ENCODE peak calls at places on chromosomes 4 and X, in eight cellular contexts. H, J, Z, Y, V, K, D and O are unnamed samples.

GRCh38 chr4:1504786-1505500 is 98.7 kb upstream of the NKX1-1 start:
- DNase-seq in Z (peak), D (no peak), Y (peak), K (no peak), H (no peak), V (peak), J (no peak), O (no peak)

GRCh38 chrX:19728083-19728648 is 159.2 kb downstream of the SH3KBP1 start:
- DNase-seq in V (no peak), D (no peak), Z (no peak), K (no peak), Y (no peak), J (no peak), H (no peak), O (no peak)

GRCh38 chrX:122626871-122627270 is 557.2 kb upstream of the GRIA3 start:
- DNase-seq in Z (no peak), H (no peak), Y (no peak), D (no peak), V (no peak), J (no peak), K (no peak), O (no peak)

GRCh38 chr4:21242163-21242562 is 541.9 kb downstream of the PACRGL start:
- DNase-seq in V (no peak), Z (no peak), K (no peak), D (no peak), Y (no peak), H (no peak), J (no peak), O (no peak)

GRCh38 chrX:19743386-19743785 is 144.0 kb downstream of the SH3KBP1 start:
- DNase-seq in K (no peak), Y (no peak), Z (no peak), V (no peak), H (no peak), D (no peak), J (no peak), O (no peak)

GRCh38 chr4:150010525-150011126 is 67.6 kb upstream of the DCLK2 start:
- DNase-seq in H (no peak), D (no peak), K (no peak), V (no peak), Y (no peak), J (peak), Z (no peak), O (no peak)

GRCh38 chr4:188145626-188146025 is 6.4 kb downstream of the TRIML1 start:
- DNase-seq in Y (no peak), K (no peak), J (no peak), H (no peak), V (no peak), D (no peak), Z (no peak), O (no peak)

GRCh38 chrX:111041018-111041462 is 55.0 kb upstream of the PAK3 start:
- DNase-seq in K (peak), Z (peak), Y (no peak), D (no peak), H (no peak), V (no peak), J (no peak), O (peak)

GRCh38 chrX:67437821-67438220 is 106.0 kb upstream of the AR start:
- DNase-seq in D (no peak), V (no peak), Y (no peak), Z (no peak), J (no peak), K (no peak), H (no peak), O (no peak)

DNA sequence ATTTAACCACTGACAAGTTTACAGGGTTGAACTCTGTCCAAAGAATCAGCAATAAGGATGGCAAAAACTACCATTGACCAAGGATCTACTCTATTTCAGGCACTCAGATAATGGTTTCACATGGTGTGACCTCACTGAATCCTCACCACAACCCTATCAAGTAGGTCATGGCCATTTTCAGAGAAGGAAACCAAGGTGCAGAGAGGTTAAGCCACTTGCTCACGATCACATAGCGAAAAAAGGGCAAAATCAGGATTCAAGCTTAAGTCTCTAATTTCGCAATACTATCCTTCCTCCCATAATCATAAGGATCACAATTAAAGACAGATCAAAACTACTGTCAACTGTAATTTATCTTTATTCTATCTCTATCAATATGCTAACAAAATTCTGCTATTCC is 191.0 kb upstream of the AFF2 start:
- DNase-seq in H (no peak), Z (no peak), D (no peak), Y (no peak), K (no peak), V (no peak), J (no peak), O (no peak)
- H3K4me3 ChIP-seq in H (no peak), Z (no peak), D (no peak), Y (no peak), K (no peak), V (no peak), J (no peak), O (no peak)

DNA sequence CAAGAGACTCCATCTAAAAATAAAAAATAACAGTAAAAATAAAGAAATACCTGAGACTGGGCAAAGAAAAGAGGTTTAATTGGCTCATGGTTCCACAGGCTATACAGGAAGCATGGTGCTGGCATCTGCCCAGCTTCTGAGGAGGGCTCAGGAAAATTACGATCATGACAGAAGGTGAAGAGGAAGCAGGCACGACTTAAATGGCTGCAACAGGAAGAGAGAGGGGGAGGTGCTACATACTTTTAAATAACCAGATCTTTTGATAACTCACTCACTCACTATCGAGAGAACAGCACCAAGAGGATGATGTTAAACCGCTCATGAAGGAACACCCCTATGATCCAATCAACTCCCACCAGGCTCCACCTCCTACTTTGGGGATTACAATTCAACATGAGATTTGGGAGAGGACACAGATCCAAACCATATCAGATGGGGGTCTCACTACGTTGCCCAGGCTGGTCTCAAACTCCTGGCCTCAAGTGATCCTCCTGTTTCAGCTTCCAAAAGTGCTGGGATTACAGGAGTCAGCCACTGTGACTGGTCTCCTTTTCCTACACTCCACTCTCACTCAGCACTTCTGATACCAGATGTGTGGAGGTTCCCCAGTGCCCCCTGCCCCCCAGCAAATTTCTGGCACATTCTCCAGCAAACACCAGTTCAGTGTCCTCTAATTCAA is 11.9 kb upstream of the ZNF157 start:
- DNase-seq in Y (no peak), D (no peak), H (peak), J (no peak), Z (no peak), V (no peak), K (no peak), O (no peak)
- H3K4me3 ChIP-seq in Y (no peak), D (no peak), H (no peak), J (no peak), Z (no peak), V (no peak), K (no peak), O (no peak)

DNA sequence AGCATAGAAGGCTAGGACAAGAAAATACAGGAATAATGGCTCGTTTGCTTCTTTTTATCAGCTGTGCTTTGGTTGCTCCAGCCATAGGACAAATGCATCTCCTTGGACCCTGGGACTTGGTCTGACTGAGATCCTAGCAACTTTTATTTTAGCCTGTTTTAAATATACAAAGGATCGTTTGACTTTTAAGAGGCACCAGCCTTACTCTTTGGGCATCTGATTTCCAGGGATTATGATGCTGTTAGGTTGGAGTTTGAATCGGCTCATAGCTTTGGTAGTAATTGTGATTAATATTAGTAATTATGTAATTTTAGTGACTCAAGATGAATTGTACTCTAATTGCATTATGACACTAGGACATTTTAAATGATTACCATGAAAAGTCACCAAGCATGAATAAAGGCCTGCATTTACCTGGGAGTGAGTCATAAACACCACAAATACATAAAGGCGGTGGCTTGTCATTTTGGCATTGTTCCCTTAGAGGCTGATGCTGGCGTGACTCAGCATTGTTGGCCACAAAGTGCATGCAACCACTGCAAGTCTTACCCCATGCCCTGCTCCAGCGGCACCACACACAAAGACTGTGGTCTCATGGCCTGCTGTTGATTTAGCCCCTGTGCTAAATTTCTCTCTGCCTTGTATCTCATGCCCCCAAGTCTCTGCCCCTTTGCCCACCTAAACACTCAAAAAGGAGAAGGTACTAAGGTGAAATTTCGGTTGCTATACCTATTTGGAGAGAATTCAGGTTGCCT is 12.4 kb downstream of the GPAT3 start:
- DNase-seq in Z (peak), K (peak), Y (peak), J (peak), V (peak), D (peak), H (no peak), O (peak)
- H3K4me3 ChIP-seq in Z (no peak), K (no peak), Y (no peak), J (no peak), V (no peak), D (no peak), H (no peak), O (no peak)

DNA sequence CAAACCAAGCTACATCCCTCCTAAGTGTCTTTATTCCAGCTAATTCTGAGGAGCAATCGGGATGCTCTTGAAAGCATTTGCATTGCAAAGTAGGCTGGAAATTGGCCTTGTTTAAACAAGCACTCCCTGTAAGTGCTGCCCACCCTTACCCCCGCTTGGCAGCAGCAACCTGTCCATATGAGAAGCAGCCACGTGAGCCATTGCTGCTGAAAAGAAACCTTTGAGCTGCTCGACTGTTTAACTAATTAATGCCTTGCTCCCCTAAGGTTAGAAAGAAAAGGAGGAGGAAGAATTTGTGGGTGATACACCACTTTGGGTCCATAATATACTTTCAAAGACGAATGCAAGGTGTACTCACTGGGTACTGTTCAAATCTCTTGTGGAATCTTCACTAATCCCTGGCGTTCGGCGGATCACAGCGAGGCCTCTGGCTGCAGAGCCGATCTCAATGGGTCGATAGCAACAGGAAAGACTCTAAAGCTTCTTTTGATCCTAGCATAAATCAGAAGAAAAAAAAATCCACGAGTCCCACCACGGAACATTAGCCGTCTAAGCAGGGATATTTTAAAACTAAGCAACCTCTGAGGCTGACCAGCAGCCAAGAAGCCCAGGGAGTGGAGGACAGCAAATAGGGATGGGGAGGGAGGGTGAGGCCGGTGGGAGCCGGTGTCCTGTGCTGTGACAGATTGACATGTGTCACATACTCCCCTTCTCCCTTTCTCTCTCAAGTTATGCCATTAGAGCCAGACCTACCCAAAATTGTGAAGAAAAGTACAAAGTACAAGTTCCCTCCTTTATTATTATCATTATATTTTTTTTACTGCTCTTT is 37.2 kb upstream of the MGST2 start:
- DNase-seq in H (no peak), Z (no peak), K (no peak), V (no peak), D (no peak), J (peak), Y (peak), O (no peak)
- H3K4me3 ChIP-seq in H (no peak), Z (no peak), K (no peak), V (no peak), D (no peak), J (no peak), Y (no peak), O (no peak)

DNA sequence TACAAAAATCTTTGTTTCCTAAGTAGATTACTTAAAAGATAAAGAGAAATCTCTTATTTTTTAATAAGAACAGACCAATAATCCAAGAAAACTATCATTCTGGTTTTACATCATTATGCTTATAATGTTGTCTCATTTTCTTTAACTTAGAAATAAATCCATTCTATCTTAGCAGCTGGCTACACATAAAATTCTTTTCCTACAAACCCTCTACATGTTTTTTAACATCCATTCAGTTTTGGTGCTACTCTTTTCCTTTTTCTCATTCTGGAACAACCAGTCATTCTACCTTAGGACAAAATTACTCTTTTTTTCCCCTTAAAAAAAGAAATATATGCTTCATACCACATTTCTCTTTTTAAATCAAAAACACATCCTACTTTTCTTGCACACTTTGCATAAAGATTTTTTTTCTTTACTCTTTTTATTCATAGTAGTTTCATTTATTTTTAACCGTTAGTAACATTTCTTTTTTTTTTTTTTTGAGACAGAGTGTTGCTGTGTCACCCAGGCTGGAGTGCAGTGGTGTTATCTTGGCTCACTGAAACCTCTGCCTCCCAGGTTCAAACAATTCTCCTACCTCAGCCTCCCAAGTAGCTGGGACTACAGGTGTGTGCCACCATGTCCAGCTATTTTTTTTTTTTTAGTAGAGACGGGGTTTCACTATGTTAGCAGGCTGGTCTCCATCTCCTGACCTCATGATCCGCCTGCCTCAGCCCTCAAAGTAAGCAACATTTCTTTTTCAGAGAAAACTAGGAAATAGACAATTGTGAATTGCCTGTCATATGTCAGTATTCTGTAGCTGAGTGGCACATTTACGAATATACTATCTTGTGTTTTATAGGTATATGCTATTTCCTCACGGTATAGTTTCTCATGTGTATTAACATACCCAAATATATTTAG is 562.8 kb downstream of the ADGRL3 start:
- DNase-seq in J (no peak), K (no peak), Y (no peak), Z (no peak), D (no peak), V (no peak), H (no peak), O (no peak)
- H3K4me3 ChIP-seq in J (no peak), K (no peak), Y (no peak), Z (no peak), D (no peak), V (no peak), H (no peak), O (no peak)

DNA sequence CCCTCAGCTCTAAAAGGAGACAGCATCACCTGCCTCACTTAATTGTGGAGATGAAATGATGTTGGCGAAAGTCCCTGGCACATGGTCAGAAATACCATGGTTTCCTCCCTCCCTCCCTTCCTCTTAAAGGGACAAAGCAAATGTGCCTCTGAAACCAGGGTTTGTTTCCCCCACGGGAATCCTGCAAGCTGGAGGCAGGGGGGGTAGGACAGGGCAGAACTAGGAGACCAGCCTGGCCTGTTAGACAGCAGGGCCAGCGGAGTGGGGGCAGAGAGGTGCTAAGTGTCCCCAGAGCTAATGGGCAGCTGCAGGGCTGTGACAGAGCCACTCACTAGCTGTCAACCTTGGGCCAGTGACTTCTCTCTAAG is 5.7 kb downstream of the RTL5 start:
- DNase-seq in H (no peak), D (no peak), K (peak), J (no peak), Y (no peak), V (no peak), Z (no peak), O (no peak)
- H3K4me3 ChIP-seq in H (no peak), D (no peak), K (no peak), J (no peak), Y (no peak), V (no peak), Z (no peak), O (no peak)

DNA sequence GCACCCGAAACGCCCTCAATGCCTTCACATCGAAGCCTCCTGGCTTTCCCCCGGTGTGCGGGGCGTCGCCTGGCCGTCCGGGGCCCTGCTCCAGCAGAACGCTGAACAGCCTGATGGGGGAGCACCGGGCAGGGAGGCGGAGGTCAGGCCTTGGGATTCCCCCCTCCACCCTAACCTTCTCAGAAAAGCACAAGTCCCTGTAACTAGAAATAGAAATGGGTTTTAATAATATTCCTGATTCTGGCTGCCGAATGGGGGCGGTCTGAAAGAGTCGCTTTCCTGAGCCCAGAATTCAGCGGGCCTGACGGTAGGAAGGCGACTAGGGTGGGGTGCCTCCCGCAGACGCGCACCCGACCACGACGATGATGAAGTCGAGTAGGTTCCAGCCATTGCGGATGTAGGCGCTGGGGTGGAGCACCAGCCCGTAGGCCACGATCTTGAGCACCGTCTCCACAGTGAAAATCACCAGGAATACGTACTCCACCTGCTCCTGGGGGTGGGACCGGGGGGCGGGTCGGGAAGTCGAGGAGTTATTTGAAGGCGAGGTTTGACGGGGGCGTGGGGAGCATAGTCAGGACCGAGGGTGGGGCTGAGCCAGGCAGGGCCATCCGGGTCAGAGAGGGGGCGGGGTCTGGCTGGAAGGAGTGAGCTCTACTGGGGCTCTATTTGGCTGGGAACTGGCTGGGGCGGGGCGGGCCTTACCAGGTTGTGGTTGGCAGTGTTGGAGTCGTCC is 2.5 kb downstream of the CACNA1F start:
- DNase-seq in Z (no peak), D (peak), K (peak), V (peak), H (peak), Y (peak), J (peak), O (no peak)
- H3K4me3 ChIP-seq in Z (no peak), D (peak), K (peak), V (peak), H (peak), Y (peak), J (peak), O (peak)

GRCh38 chr4:53908661-53909078 is 155.7 kb downstream of the CHIC2 start:
- DNase-seq in Z (no peak), V (no peak), J (peak), Y (no peak), H (no peak), D (no peak), K (no peak), O (peak)

GRCh38 chr4:53905281-53905934 is 159.0 kb downstream of the CHIC2 start:
- DNase-seq in Z (no peak), J (no peak), K (no peak), Y (no peak), H (no peak), D (no peak), V (no peak), O (no peak)

GRCh38 chr4:53906786-53907185 is 157.6 kb downstream of the CHIC2 start:
- DNase-seq in V (no peak), Z (no peak), D (no peak), H (no peak), J (no peak), K (no peak), Y (no peak), O (no peak)

GRCh38 chr4:53907772-53908171 is 156.6 kb downstream of the CHIC2 start:
- DNase-seq in Z (no peak), Y (no peak), J (no peak), V (no peak), D (no peak), K (no peak), H (no peak), O (no peak)

GRCh38 chr4:53905935-53906377 is 158.4 kb downstream of the CHIC2 start:
- DNase-seq in H (no peak), D (peak), Y (no peak), V (no peak), K (no peak), Z (no peak), J (peak), O (peak)
- H3K4me3 ChIP-seq in H (no peak), D (peak), Y (peak), V (no peak), K (peak), Z (peak), J (peak), O (peak)